ENCODE peak calls at places on chromosomes 1 and 21, in four cellular contexts. B, Z, R and J are unnamed samples.

GRCh38 chr1:216822480-216822879 is 99.3 kb upstream of the ESRRG start:
- DNase-seq in B (no peak), Z (no peak), R (no peak), J (no peak)

GRCh38 chr1:172727956-172728603 is 69.2 kb downstream of the FASLG start:
- DNase-seq in B (peak; percentile 30), Z (no peak), R (peak; percentile 19), J (peak; percentile 38)

GRCh38 chr1:222372221-222372620 is 175.7 kb downstream of the HHIPL2 start:
- DNase-seq in B (no peak), Z (no peak), R (no peak), J (no peak)

GRCh38 chr1:145906954-145907755 is 2.7 kb downstream of the ITGA10 start:
- DNase-seq in B (no peak), Z (no peak), R (no peak), J (no peak)

GRCh38 chr1:192702212-192702993 is 66.5 kb downstream of the RGS13 start:
- DNase-seq in B (no peak), Z (no peak), R (no peak), J (peak; percentile 21)

GRCh38 chr1:226001852-226002666 is 2.9 kb upstream of the SDE2 start:
- DNase-seq in B (peak; percentile 57), Z (peak; percentile 61), R (peak; percentile 74), J (peak; percentile 71)

GRCh38 chr21:44732263-44732662 is 20.9 kb upstream of the TSPEAR start:
- DNase-seq in B (no peak), Z (no peak), R (no peak), J (no peak)

GRCh38 chr1:165945911-165946310 is 118.5 kb downstream of the UCK2 start:
- DNase-seq in B (no peak), Z (no peak), R (no peak), J (no peak)

GRCh38 chr21:43318841-43319781 is 107.8 kb downstream of the SIK1 start:
- DNase-seq in B (no peak), Z (no peak), R (no peak), J (no peak)

GRCh38 chr1:102615896-102616295 is 492.4 kb downstream of the COL11A1 start:
- DNase-seq in B (no peak), Z (no peak), R (no peak), J (no peak)